ENCODE peak calls at places on chromosomes 12 and 14, in ten cellular contexts. L is GM23338; O is effector memory CD4-positive, alpha-beta T cell; N is kidney; Q is upper lobe of left lung; V is tibial nerve; U is lower lobe of right lung; W is adrenal gland; Y is IMR-90; M is left ventricle myocardium inferior. X is an unnamed sample. For H3K4me1, the result is how much of the 10 kb centered on the place peaks cover.

GRCh38 chr12:98757455-98757854 is 112.4 kb downstream of the APAF1 start:
- DNase-seq in L (no peak), O (no peak), N (no peak), Q (no peak), V (no peak), U (no peak), W (no peak), Y (no peak), M (no peak), X (no peak)

GRCh38 chr14:95106966-95107365 is 50.4 kb downstream of the DICER1 start:
- DNase-seq in L (no peak), O (no peak), N (no peak), Q (no peak), V (no peak), U (no peak), W (no peak), Y (peak), M (no peak), X (no peak)

GRCh38 chr12:104026841-104027599 is 23.0 kb downstream of the GLT8D2 start:
- DNase-seq in L (no peak), O (no peak), N (no peak), Q (no peak), V (no peak), U (no peak), W (no peak), Y (no peak), M (no peak), X (no peak)

GRCh38 chr14:61103541-61104339 is 122.7 kb downstream of the SLC38A6 start:
- DNase-seq in L (peak), O (no peak), N (peak), Q (no peak), V (no peak), U (no peak), W (peak), Y (peak), M (no peak), X (peak)

GRCh38 chr14:63295991-63296630 is 22.6 kb downstream of the GPHB5 start:
- DNase-seq in L (no peak), O (no peak), N (no peak), Q (no peak), V (no peak), U (no peak), W (no peak), Y (peak), M (no peak), X (no peak)

GRCh38 chr14:42222924-42223471 is 616.3 kb downstream of the LRFN5 start:
- DNase-seq in L (peak), O (no peak), N (no peak), Q (no peak), V (no peak), U (no peak), W (no peak), Y (peak), M (no peak), X (peak)

GRCh38 chr12:45234134-45234865 is 18.4 kb downstream of the ANO6 start:
- DNase-seq in L (peak), O (no peak), N (no peak), Q (no peak), V (no peak), U (no peak), W (peak), Y (peak), M (no peak), X (peak)

GRCh38 chr12:50458606-50459005 is 46.2 kb upstream of the DIP2B start:
- DNase-seq in L (no peak), O (no peak), N (no peak), Q (no peak), V (no peak), U (no peak), W (no peak), Y (peak), M (no peak), X (peak)

GRCh38 chr14:101812071-101812470 is 50.6 kb downstream of the PPP2R5C start:
- DNase-seq in L (peak), O (no peak), N (no peak), Q (no peak), V (no peak), U (no peak), W (no peak), Y (no peak), M (no peak), X (no peak)

GRCh38 chr14:93231129-93231979 is 24.3 kb downstream of the UBR7 start:
- DNase-seq in L (no peak), O (no peak), N (no peak), Q (no peak), V (no peak), U (no peak), W (peak), Y (peak), M (peak), X (peak)

GRCh38 chr12:96472384-96472783 is 17.0 kb upstream of the CFAP54 start:
- DNase-seq in L (no peak), O (no peak), N (no peak), Q (no peak), V (no peak), U (no peak), W (no peak), Y (no peak), M (no peak), X (no peak)

GRCh38 chr14:105067140-105067968 is 2.1 kb upstream of the GPR132 start:
- DNase-seq in L (no peak), O (peak), N (peak), Q (peak), V (no peak), U (no peak), W (no peak), Y (peak), M (no peak), X (peak)

GRCh38 chr12:109443794-109444193 is 33.3 kb downstream of the KCTD10 start:
- DNase-seq in L (no peak), O (no peak), N (no peak), Q (no peak), V (no peak), U (peak), W (no peak), Y (no peak), M (no peak), X (no peak)

GRCh38 chr14:47826809-47827208 is 151.4 kb upstream of the MDGA2 start:
- DNase-seq in L (no peak), O (no peak), N (no peak), Q (no peak), V (no peak), U (no peak), W (no peak), Y (no peak), M (no peak), X (no peak)

GRCh38 chr12:52832451-52832850 is 1.7 kb downstream of the KRT79 start:
- DNase-seq in L (no peak), O (no peak), N (no peak), Q (no peak), V (no peak), U (no peak), W (no peak), Y (no peak), M (no peak), X (no peak)

GRCh38 chr12:64893961-64894360 is 69.5 kb downstream of the TBC1D30 start:
- DNase-seq in L (no peak), O (no peak), N (no peak), Q (no peak), V (no peak), U (no peak), W (no peak), Y (peak), M (no peak), X (peak)

GRCh38 chr12:125470838-125471775 is 405.9 kb downstream of the AACS start:
- DNase-seq in L (no peak), O (no peak), N (no peak), Q (peak), V (no peak), U (no peak), W (no peak), Y (no peak), M (no peak), X (no peak)

GRCh38 chr12:116520801-116521471 is 38.2 kb upstream of the MAP1LC3B2 start:
- DNase-seq in L (no peak), O (no peak), N (peak), Q (no peak), V (no peak), U (no peak), W (no peak), Y (peak), M (no peak), X (no peak)

GRCh38 chr12:24014853-24015590 is 65.6 kb upstream of the SOX5 start:
- DNase-seq in L (peak), O (no peak), N (no peak), Q (no peak), V (no peak), U (no peak), W (no peak), Y (no peak), M (no peak), X (no peak)

GRCh38 chr14:73136387-73137221 is at the start of gene PSEN1:
- DNase-seq in L (peak), O (peak), N (peak), Q (peak), V (peak), U (peak), W (peak), Y (peak), M (peak), X (peak)

GRCh38 chr12:112303799-112304198 is 78.4 kb downstream of the HECTD4 start:
- DNase-seq in L (no peak), O (no peak), N (no peak), Q (no peak), V (no peak), U (no peak), W (no peak), Y (no peak), M (no peak), X (no peak)

GRCh38 chr12:109632299-109632698 is 58.7 kb downstream of the MVK start:
- DNase-seq in L (no peak), O (no peak), N (no peak), Q (no peak), V (no peak), U (no peak), W (no peak), Y (no peak), M (no peak), X (no peak)

GRCh38 chr14:103508521-103508920 is 14.1 kb downstream of the CKB start:
- DNase-seq in L (no peak), O (no peak), N (no peak), Q (no peak), V (no peak), U (no peak), W (no peak), Y (no peak), M (no peak), X (peak)

GRCh38 chr12:121668750-121669524 is 517 bp downstream of the MORN3 start:
- DNase-seq in L (peak), O (no peak), N (no peak), Q (peak), V (no peak), U (no peak), W (no peak), Y (peak), M (no peak), X (peak)

GRCh38 chr14:33934043-33934750 is 16.7 kb downstream of the EGLN3 start:
- DNase-seq in L (no peak), O (no peak), N (no peak), Q (no peak), V (no peak), U (no peak), W (no peak), Y (no peak), M (no peak), X (no peak)

GRCh38 chr14:23186913-23187654 is 3.6 kb upstream of the SLC7A8 start:
- DNase-seq in L (peak), O (no peak), N (no peak), Q (no peak), V (no peak), U (no peak), W (peak), Y (peak), M (no peak), X (peak)

GRCh38 chr12:49058366-49059062 is 2.1 kb downstream of the KMT2D start:
- DNase-seq in L (no peak), O (no peak), N (no peak), Q (no peak), V (no peak), U (no peak), W (no peak), Y (no peak), M (no peak), X (peak)

GRCh38 chr14:78157855-78158436 is 12.2 kb upstream of the NRXN3 start:
- DNase-seq in L (peak), O (no peak), N (no peak), Q (no peak), V (no peak), U (no peak), W (no peak), Y (peak), M (no peak), X (no peak)

GRCh38 chr12:116381744-116382455 is 104.4 kb upstream of the MED13L start:
- DNase-seq in L (peak), O (no peak), N (no peak), Q (no peak), V (no peak), U (no peak), W (no peak), Y (peak), M (no peak), X (peak)

GRCh38 chr14:73467377-73467776 is 9.0 kb upstream of the NUMB start:
- DNase-seq in L (no peak), O (no peak), N (no peak), Q (no peak), V (no peak), U (peak), W (peak), Y (peak), M (no peak), X (no peak)

GRCh38 chr12:111126331-111126730 is 206.0 kb upstream of the MYL2 start:
- DNase-seq in L (no peak), O (no peak), N (no peak), Q (no peak), V (no peak), U (no peak), W (no peak), Y (no peak), M (no peak), X (no peak)

GRCh38 chr12:111124183-111124582 is 203.8 kb upstream of the MYL2 start:
- DNase-seq in L (no peak), O (no peak), N (no peak), Q (no peak), V (no peak), U (no peak), W (no peak), Y (no peak), M (no peak), X (no peak)

GRCh38 chr12:111123390-111123789 is 203.0 kb upstream of the MYL2 start:
- DNase-seq in L (no peak), O (no peak), N (no peak), Q (no peak), V (no peak), U (no peak), W (no peak), Y (no peak), M (no peak), X (no peak)

GRCh38 chr12:111122458-111122878 is 202.1 kb upstream of the MYL2 start:
- DNase-seq in L (no peak), O (no peak), N (no peak), Q (no peak), V (no peak), U (no peak), W (no peak), Y (no peak), M (no peak), X (no peak)

GRCh38 chr12:111121840-111122239 is 201.5 kb upstream of the MYL2 start:
- DNase-seq in L (peak), O (no peak), N (no peak), Q (no peak), V (no peak), U (no peak), W (no peak), Y (no peak), M (no peak), X (no peak)
- H3K27ac ChIP-seq in L (no peak), O (no peak), N (no peak), Q (no peak), V (no peak), U (no peak), W (no peak), Y (no peak), M (no peak), X (no peak)

GRCh38 chr12:31002361-31002725 is 71.3 kb upstream of the DDX11 start:
- DNase-seq in L (no peak), O (no peak), N (peak), Q (no peak), V (no peak), U (peak), W (no peak), Y (no peak), M (no peak), X (peak)
- H3K4me1 ChIP-seq in L (under half), O (under half), N (under half), Q (under half), V (under half), U (under half), W (under half), Y (under half), M (under half), X (under half)

GRCh38 chr12:69513297-69513696 is 43.1 kb downstream of the FRS2 start:
- DNase-seq in L (no peak), O (no peak), N (no peak), Q (no peak), V (no peak), U (no peak), W (no peak), Y (no peak), M (no peak), X (no peak)

GRCh38 chr12:69516950-69517349 is 46.8 kb downstream of the FRS2 start:
- DNase-seq in L (no peak), O (no peak), N (no peak), Q (no peak), V (no peak), U (no peak), W (no peak), Y (no peak), M (no peak), X (no peak)

GRCh38 chr12:69514845-69515244 is 44.7 kb downstream of the FRS2 start:
- DNase-seq in L (no peak), O (no peak), N (no peak), Q (no peak), V (no peak), U (no peak), W (no peak), Y (no peak), M (no peak), X (no peak)

GRCh38 chr12:69514111-69514510 is 43.9 kb downstream of the FRS2 start:
- DNase-seq in L (no peak), O (no peak), N (no peak), Q (no peak), V (no peak), U (no peak), W (no peak), Y (no peak), M (no peak), X (no peak)

GRCh38 chr12:69515394-69515793 is 45.2 kb downstream of the FRS2 start:
- DNase-seq in L (no peak), O (no peak), N (no peak), Q (no peak), V (no peak), U (no peak), W (no peak), Y (peak), M (no peak), X (no peak)
- H3K4me3 ChIP-seq in L (no peak), O (no peak), N (no peak), Q (no peak), V (no peak), U (no peak), W (no peak), Y (no peak), M (no peak), X (no peak)

GRCh38 chr12:12614342-12614741 is 2.7 kb downstream of the CREBL2 start:
- DNase-seq in L (no peak), O (no peak), N (no peak), Q (no peak), V (no peak), U (no peak), W (no peak), Y (no peak), M (no peak), X (no peak)
- H3K27ac ChIP-seq in L (no peak), O (no peak), N (no peak), Q (no peak), V (no peak), U (no peak), W (no peak), Y (no peak), M (no peak), X (no peak)

GRCh38 chr14:99240512-99241313 is 31.3 kb downstream of the BCL11B start:
- DNase-seq in L (no peak), O (no peak), N (no peak), Q (no peak), V (no peak), U (peak), W (no peak), Y (no peak), M (no peak), X (no peak)
- H3K4me1 ChIP-seq in L (half or more), O (half or more), N (under half), Q (under half), V (under half), U (under half), W (under half), Y (under half), M (under half), X (under half)

DNA sequence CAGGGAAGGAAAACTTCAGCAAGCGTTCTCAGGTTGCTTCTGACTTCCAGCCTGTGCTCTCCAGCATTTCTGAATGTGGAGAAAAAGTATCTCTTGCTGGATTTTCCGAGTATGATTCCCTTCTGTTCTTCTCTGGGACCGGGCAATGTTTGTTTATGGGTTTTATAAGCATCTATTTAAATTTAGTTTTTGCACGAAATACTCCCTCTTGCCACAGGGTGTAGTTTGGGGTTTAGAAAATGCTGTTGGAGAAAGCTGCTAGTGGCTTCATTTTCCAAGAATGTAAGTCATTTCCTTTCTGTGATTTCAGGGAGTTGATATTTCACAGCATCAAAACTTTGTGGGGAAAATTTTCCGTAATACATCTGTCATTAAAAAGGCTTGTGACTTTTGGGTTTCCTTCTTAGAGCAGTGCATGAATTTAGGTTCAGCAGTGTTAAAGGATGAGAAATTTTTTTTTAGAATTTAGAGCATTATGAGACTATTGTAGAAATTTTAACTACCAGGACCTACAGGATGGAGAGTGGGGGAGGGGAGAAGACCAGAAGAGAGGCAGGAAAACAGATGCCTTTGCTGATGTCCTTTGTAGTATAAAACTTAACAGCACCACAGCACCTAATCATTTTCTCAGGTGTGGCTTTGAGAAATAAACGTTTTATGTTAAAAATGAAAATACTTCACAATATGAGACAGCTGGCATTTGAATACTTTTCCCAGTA is 1.5 kb downstream of the FRMD6 start:
- DNase-seq in L (peak), O (no peak), N (no peak), Q (no peak), V (no peak), U (no peak), W (no peak), Y (peak), M (no peak), X (no peak)
- H3K4me3 ChIP-seq in L (peak), O (peak), N (peak), Q (peak), V (peak), U (peak), W (peak), Y (peak), M (peak), X (peak)

GRCh38 chr12:28442101-28442500 is 251.8 kb downstream of the CCDC91 start:
- DNase-seq in L (no peak), O (no peak), N (no peak), Q (no peak), V (no peak), U (no peak), W (no peak), Y (no peak), M (no peak), X (no peak)
- H3K27ac ChIP-seq in L (no peak), O (no peak), N (no peak), Q (no peak), V (no peak), U (no peak), W (no peak), Y (no peak), M (no peak), X (no peak)

GRCh38 chr12:123034022-123034541 is 53.6 kb downstream of the ARL6IP4 start:
- DNase-seq in L (no peak), O (no peak), N (peak), Q (no peak), V (no peak), U (no peak), W (no peak), Y (no peak), M (no peak), X (no peak)

GRCh38 chr12:123033392-123034021 is 53.0 kb downstream of the ARL6IP4 start:
- DNase-seq in L (no peak), O (no peak), N (peak), Q (no peak), V (no peak), U (no peak), W (no peak), Y (no peak), M (no peak), X (no peak)

GRCh38 chr12:123036471-123037285 is 56.2 kb downstream of the ARL6IP4 start:
- DNase-seq in L (no peak), O (no peak), N (peak), Q (no peak), V (no peak), U (no peak), W (no peak), Y (no peak), M (no peak), X (no peak)

GRCh38 chr12:123035841-123036240 is 55.4 kb downstream of the ARL6IP4 start:
- DNase-seq in L (no peak), O (no peak), N (peak), Q (no peak), V (no peak), U (no peak), W (no peak), Y (no peak), M (no peak), X (no peak)

DNA sequence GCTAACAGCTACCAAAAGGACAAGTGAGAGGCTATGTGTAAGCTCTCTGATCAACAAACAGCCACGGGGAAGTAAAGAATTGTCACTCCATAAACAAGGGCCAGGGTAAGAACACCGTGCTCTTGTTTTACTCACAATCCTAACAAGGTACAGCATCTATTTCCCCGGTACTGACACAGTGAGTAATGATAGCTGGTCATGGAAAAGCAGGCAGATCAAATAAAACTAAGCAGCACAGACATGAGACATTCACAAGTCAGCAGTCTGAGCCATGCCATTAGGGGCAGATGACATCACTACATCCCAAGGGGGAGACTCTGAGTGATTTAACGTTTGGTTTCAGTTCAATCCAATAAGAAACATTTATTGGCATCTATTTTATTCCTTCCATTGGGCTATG is 54.4 kb downstream of the ARL6IP4 start:
- DNase-seq in L (no peak), O (no peak), N (no peak), Q (no peak), V (no peak), U (no peak), W (no peak), Y (peak), M (no peak), X (peak)
- H3K4me1 ChIP-seq in L (under half), O (under half), N (under half), Q (under half), V (under half), U (under half), W (under half), Y (under half), M (under half), X (under half)